ENCODE peak calls at places on chromosomes 12 and 14, in nine cellular contexts. One of them, this sample, is unnamed.

GRCh38 chr12:43812926-43813325 is 6.8 kb upstream of the TWF1 start:
- DNase-seq in upper lobe of left lung: no peak
- DNase-seq in GM13977: no peak
- DNase-seq in tibial artery: no peak
- DNase-seq in uterus: no peak
- DNase-seq in posterior cingulate gyrus: no peak
- DNase-seq in foreskin fibroblast: no peak
- DNase-seq in stimulated activated CD4-positive, alpha-beta T cell treated with anti-CD3 and anti-CD28 coated beads, TNF-alpha, amount 100 ng/mL, for 1 hour: no peak
- DNase-seq in right cardiac atrium: no peak
- DNase-seq in this sample: peak; percentile 37

GRCh38 chr12:122183588-122183940 is 641 bp downstream of the LRRC43 start:
- DNase-seq in upper lobe of left lung: no peak
- DNase-seq in GM13977: no peak
- DNase-seq in tibial artery: no peak
- DNase-seq in uterus: no peak
- DNase-seq in posterior cingulate gyrus: no peak
- DNase-seq in foreskin fibroblast: no peak
- DNase-seq in stimulated activated CD4-positive, alpha-beta T cell treated with anti-CD3 and anti-CD28 coated beads, TNF-alpha, amount 100 ng/mL, for 1 hour: no peak
- DNase-seq in right cardiac atrium: no peak
- DNase-seq in this sample: no peak

GRCh38 chr12:42442328-42442759 is 116.4 kb downstream of the PPHLN1 start:
- DNase-seq in upper lobe of left lung: no peak
- DNase-seq in GM13977: no peak
- DNase-seq in tibial artery: no peak
- DNase-seq in uterus: no peak
- DNase-seq in posterior cingulate gyrus: no peak
- DNase-seq in foreskin fibroblast: no peak
- DNase-seq in stimulated activated CD4-positive, alpha-beta T cell treated with anti-CD3 and anti-CD28 coated beads, TNF-alpha, amount 100 ng/mL, for 1 hour: no peak
- DNase-seq in right cardiac atrium: no peak
- DNase-seq in this sample: no peak

GRCh38 chr12:43942379-43942778 is 106.5 kb downstream of the TMEM117 start:
- DNase-seq in upper lobe of left lung: no peak
- DNase-seq in GM13977: no peak
- DNase-seq in tibial artery: no peak
- DNase-seq in uterus: no peak
- DNase-seq in posterior cingulate gyrus: no peak
- DNase-seq in foreskin fibroblast: no peak
- DNase-seq in stimulated activated CD4-positive, alpha-beta T cell treated with anti-CD3 and anti-CD28 coated beads, TNF-alpha, amount 100 ng/mL, for 1 hour: no peak
- DNase-seq in right cardiac atrium: no peak
- DNase-seq in this sample: no peak

GRCh38 chr14:69652942-69653680 is 41.7 kb downstream of the SUSD6 start:
- DNase-seq in upper lobe of left lung: no peak
- DNase-seq in GM13977: no peak
- DNase-seq in tibial artery: peak; percentile 30
- DNase-seq in uterus: no peak
- DNase-seq in posterior cingulate gyrus: no peak
- DNase-seq in foreskin fibroblast: no peak
- DNase-seq in stimulated activated CD4-positive, alpha-beta T cell treated with anti-CD3 and anti-CD28 coated beads, TNF-alpha, amount 100 ng/mL, for 1 hour: no peak
- DNase-seq in right cardiac atrium: no peak
- DNase-seq in this sample: peak; percentile 32

GRCh38 chr12:49763006-49763591 is 21.7 kb downstream of the TMBIM6 start:
- DNase-seq in upper lobe of left lung: no peak
- DNase-seq in GM13977: peak; percentile 61
- DNase-seq in tibial artery: peak; percentile 73
- DNase-seq in uterus: peak; percentile 60
- DNase-seq in posterior cingulate gyrus: peak; percentile 77
- DNase-seq in foreskin fibroblast: peak; percentile 73
- DNase-seq in stimulated activated CD4-positive, alpha-beta T cell treated with anti-CD3 and anti-CD28 coated beads, TNF-alpha, amount 100 ng/mL, for 1 hour: peak; percentile 55
- DNase-seq in right cardiac atrium: peak; percentile 71
- DNase-seq in this sample: peak; percentile 73

GRCh38 chr14:20684662-20685456 is 499 bp downstream of the RNASE4 start:
- DNase-seq in upper lobe of left lung: no peak
- DNase-seq in GM13977: no peak
- DNase-seq in tibial artery: peak; percentile 71
- DNase-seq in uterus: peak; percentile 80
- DNase-seq in posterior cingulate gyrus: no peak
- DNase-seq in foreskin fibroblast: peak; percentile 64
- DNase-seq in stimulated activated CD4-positive, alpha-beta T cell treated with anti-CD3 and anti-CD28 coated beads, TNF-alpha, amount 100 ng/mL, for 1 hour: no peak
- DNase-seq in right cardiac atrium: peak; percentile 39
- DNase-seq in this sample: peak; percentile 72

GRCh38 chr12:52205584-52206308 is 13.9 kb upstream of the KRT80 start:
- DNase-seq in upper lobe of left lung: no peak
- DNase-seq in GM13977: no peak
- DNase-seq in tibial artery: peak; percentile 9
- DNase-seq in uterus: no peak
- DNase-seq in posterior cingulate gyrus: no peak
- DNase-seq in foreskin fibroblast: no peak
- DNase-seq in stimulated activated CD4-positive, alpha-beta T cell treated with anti-CD3 and anti-CD28 coated beads, TNF-alpha, amount 100 ng/mL, for 1 hour: no peak
- DNase-seq in right cardiac atrium: no peak
- DNase-seq in this sample: no peak

GRCh38 chr14:45519770-45520169 is 266.8 kb upstream of the MIS18BP1 start:
- DNase-seq in upper lobe of left lung: no peak
- DNase-seq in GM13977: no peak
- DNase-seq in tibial artery: no peak
- DNase-seq in uterus: no peak
- DNase-seq in posterior cingulate gyrus: no peak
- DNase-seq in foreskin fibroblast: no peak
- DNase-seq in stimulated activated CD4-positive, alpha-beta T cell treated with anti-CD3 and anti-CD28 coated beads, TNF-alpha, amount 100 ng/mL, for 1 hour: no peak
- DNase-seq in right cardiac atrium: no peak
- DNase-seq in this sample: no peak

GRCh38 chr14:64234877-64235651 is 59.1 kb downstream of the ESR2 start:
- DNase-seq in upper lobe of left lung: no peak
- DNase-seq in GM13977: no peak
- DNase-seq in tibial artery: no peak
- DNase-seq in uterus: no peak
- DNase-seq in posterior cingulate gyrus: no peak
- DNase-seq in foreskin fibroblast: no peak
- DNase-seq in stimulated activated CD4-positive, alpha-beta T cell treated with anti-CD3 and anti-CD28 coated beads, TNF-alpha, amount 100 ng/mL, for 1 hour: no peak
- DNase-seq in right cardiac atrium: no peak
- DNase-seq in this sample: no peak

GRCh38 chr12:100942984-100943749 is 148.6 kb downstream of the ANO4 start:
- DNase-seq in upper lobe of left lung: no peak
- DNase-seq in GM13977: no peak
- DNase-seq in tibial artery: no peak
- DNase-seq in uterus: no peak
- DNase-seq in posterior cingulate gyrus: no peak
- DNase-seq in foreskin fibroblast: no peak
- DNase-seq in stimulated activated CD4-positive, alpha-beta T cell treated with anti-CD3 and anti-CD28 coated beads, TNF-alpha, amount 100 ng/mL, for 1 hour: no peak
- DNase-seq in right cardiac atrium: no peak
- DNase-seq in this sample: no peak

GRCh38 chr12:85279449-85280137 is 427 bp upstream of the ALX1 start:
- DNase-seq in upper lobe of left lung: peak; percentile 47
- DNase-seq in GM13977: no peak
- DNase-seq in tibial artery: no peak
- DNase-seq in uterus: no peak
- DNase-seq in posterior cingulate gyrus: no peak
- DNase-seq in foreskin fibroblast: peak; percentile 66
- DNase-seq in stimulated activated CD4-positive, alpha-beta T cell treated with anti-CD3 and anti-CD28 coated beads, TNF-alpha, amount 100 ng/mL, for 1 hour: no peak
- DNase-seq in right cardiac atrium: no peak
- DNase-seq in this sample: no peak

GRCh38 chr14:79293482-79293881 is 917.8 kb downstream of the DIO2 start:
- DNase-seq in upper lobe of left lung: no peak
- DNase-seq in GM13977: no peak
- DNase-seq in tibial artery: no peak
- DNase-seq in uterus: peak; percentile 22
- DNase-seq in posterior cingulate gyrus: no peak
- DNase-seq in foreskin fibroblast: no peak
- DNase-seq in stimulated activated CD4-positive, alpha-beta T cell treated with anti-CD3 and anti-CD28 coated beads, TNF-alpha, amount 100 ng/mL, for 1 hour: no peak
- DNase-seq in right cardiac atrium: no peak
- DNase-seq in this sample: no peak

GRCh38 chr12:65518771-65519170 is 240.3 kb downstream of the MSRB3 start:
- DNase-seq in upper lobe of left lung: no peak
- DNase-seq in GM13977: no peak
- DNase-seq in tibial artery: no peak
- DNase-seq in uterus: no peak
- DNase-seq in posterior cingulate gyrus: no peak
- DNase-seq in foreskin fibroblast: peak; percentile 61
- DNase-seq in stimulated activated CD4-positive, alpha-beta T cell treated with anti-CD3 and anti-CD28 coated beads, TNF-alpha, amount 100 ng/mL, for 1 hour: no peak
- DNase-seq in right cardiac atrium: no peak
- DNase-seq in this sample: peak; percentile 47

GRCh38 chr14:32367501-32367900 is 38.4 kb downstream of the AKAP6 start:
- DNase-seq in upper lobe of left lung: no peak
- DNase-seq in GM13977: no peak
- DNase-seq in tibial artery: no peak
- DNase-seq in uterus: no peak
- DNase-seq in posterior cingulate gyrus: no peak
- DNase-seq in foreskin fibroblast: peak; percentile 25
- DNase-seq in stimulated activated CD4-positive, alpha-beta T cell treated with anti-CD3 and anti-CD28 coated beads, TNF-alpha, amount 100 ng/mL, for 1 hour: no peak
- DNase-seq in right cardiac atrium: no peak
- DNase-seq in this sample: peak; percentile 51

GRCh38 chr12:32983968-32984367 is 87.4 kb upstream of the PKP2 start:
- DNase-seq in upper lobe of left lung: no peak
- DNase-seq in GM13977: no peak
- DNase-seq in tibial artery: no peak
- DNase-seq in uterus: no peak
- DNase-seq in posterior cingulate gyrus: no peak
- DNase-seq in foreskin fibroblast: no peak
- DNase-seq in stimulated activated CD4-positive, alpha-beta T cell treated with anti-CD3 and anti-CD28 coated beads, TNF-alpha, amount 100 ng/mL, for 1 hour: no peak
- DNase-seq in right cardiac atrium: no peak
- DNase-seq in this sample: no peak

GRCh38 chr14:56797003-56797568 is 13.2 kb downstream of the OTX2 start:
- DNase-seq in upper lobe of left lung: no peak
- DNase-seq in GM13977: peak; percentile 28
- DNase-seq in tibial artery: no peak
- DNase-seq in uterus: no peak
- DNase-seq in posterior cingulate gyrus: no peak
- DNase-seq in foreskin fibroblast: no peak
- DNase-seq in stimulated activated CD4-positive, alpha-beta T cell treated with anti-CD3 and anti-CD28 coated beads, TNF-alpha, amount 100 ng/mL, for 1 hour: no peak
- DNase-seq in right cardiac atrium: no peak
- DNase-seq in this sample: peak; percentile 11

GRCh38 chr12:6315184-6315583 is 4.7 kb downstream of the PLEKHG6 start:
- DNase-seq in upper lobe of left lung: no peak
- DNase-seq in GM13977: no peak
- DNase-seq in tibial artery: no peak
- DNase-seq in uterus: no peak
- DNase-seq in posterior cingulate gyrus: no peak
- DNase-seq in foreskin fibroblast: no peak
- DNase-seq in stimulated activated CD4-positive, alpha-beta T cell treated with anti-CD3 and anti-CD28 coated beads, TNF-alpha, amount 100 ng/mL, for 1 hour: no peak
- DNase-seq in right cardiac atrium: no peak
- DNase-seq in this sample: no peak

GRCh38 chr14:74135386-74135785 is 50.6 kb downstream of the LIN52 start:
- DNase-seq in upper lobe of left lung: no peak
- DNase-seq in GM13977: no peak
- DNase-seq in tibial artery: no peak
- DNase-seq in uterus: no peak
- DNase-seq in posterior cingulate gyrus: no peak
- DNase-seq in foreskin fibroblast: no peak
- DNase-seq in stimulated activated CD4-positive, alpha-beta T cell treated with anti-CD3 and anti-CD28 coated beads, TNF-alpha, amount 100 ng/mL, for 1 hour: no peak
- DNase-seq in right cardiac atrium: no peak
- DNase-seq in this sample: peak; percentile 3

GRCh38 chr14:52640137-52640536 is 55.2 kb downstream of the ERO1A start:
- DNase-seq in upper lobe of left lung: no peak
- DNase-seq in GM13977: no peak
- DNase-seq in tibial artery: no peak
- DNase-seq in uterus: no peak
- DNase-seq in posterior cingulate gyrus: no peak
- DNase-seq in foreskin fibroblast: no peak
- DNase-seq in stimulated activated CD4-positive, alpha-beta T cell treated with anti-CD3 and anti-CD28 coated beads, TNF-alpha, amount 100 ng/mL, for 1 hour: no peak
- DNase-seq in right cardiac atrium: no peak
- DNase-seq in this sample: no peak

GRCh38 chr12:113949321-113950305 is 16.5 kb downstream of the RBM19 start:
- DNase-seq in upper lobe of left lung: no peak
- DNase-seq in GM13977: no peak
- DNase-seq in tibial artery: no peak
- DNase-seq in uterus: no peak
- DNase-seq in posterior cingulate gyrus: no peak
- DNase-seq in foreskin fibroblast: no peak
- DNase-seq in stimulated activated CD4-positive, alpha-beta T cell treated with anti-CD3 and anti-CD28 coated beads, TNF-alpha, amount 100 ng/mL, for 1 hour: no peak
- DNase-seq in right cardiac atrium: no peak
- DNase-seq in this sample: no peak

GRCh38 chr14:105859717-105860614 is 333.6 kb downstream of the TMEM121 start:
- DNase-seq in upper lobe of left lung: peak; percentile 78
- DNase-seq in GM13977: peak; percentile 7
- DNase-seq in tibial artery: peak; percentile 3
- DNase-seq in uterus: peak; percentile 5
- DNase-seq in posterior cingulate gyrus: no peak
- DNase-seq in foreskin fibroblast: no peak
- DNase-seq in stimulated activated CD4-positive, alpha-beta T cell treated with anti-CD3 and anti-CD28 coated beads, TNF-alpha, amount 100 ng/mL, for 1 hour: no peak
- DNase-seq in right cardiac atrium: peak; percentile 10
- DNase-seq in this sample: no peak

GRCh38 chr12:108371801-108372344 is 32.8 kb upstream of the CMKLR1 start:
- DNase-seq in upper lobe of left lung: no peak
- DNase-seq in GM13977: no peak
- DNase-seq in tibial artery: peak; percentile 68
- DNase-seq in uterus: no peak
- DNase-seq in posterior cingulate gyrus: no peak
- DNase-seq in foreskin fibroblast: peak; percentile 17
- DNase-seq in stimulated activated CD4-positive, alpha-beta T cell treated with anti-CD3 and anti-CD28 coated beads, TNF-alpha, amount 100 ng/mL, for 1 hour: no peak
- DNase-seq in right cardiac atrium: peak; percentile 35
- DNase-seq in this sample: peak; percentile 94

GRCh38 chr14:63245893-63246292 is 41.6 kb downstream of the RHOJ start:
- DNase-seq in upper lobe of left lung: no peak
- DNase-seq in GM13977: no peak
- DNase-seq in tibial artery: no peak
- DNase-seq in uterus: peak; percentile 31
- DNase-seq in posterior cingulate gyrus: no peak
- DNase-seq in foreskin fibroblast: no peak
- DNase-seq in stimulated activated CD4-positive, alpha-beta T cell treated with anti-CD3 and anti-CD28 coated beads, TNF-alpha, amount 100 ng/mL, for 1 hour: no peak
- DNase-seq in right cardiac atrium: peak; percentile 25
- DNase-seq in this sample: no peak

GRCh38 chr14:91117960-91118359 is 4.1 kb downstream of the DGLUCY start:
- DNase-seq in upper lobe of left lung: no peak
- DNase-seq in GM13977: no peak
- DNase-seq in tibial artery: no peak
- DNase-seq in uterus: no peak
- DNase-seq in posterior cingulate gyrus: no peak
- DNase-seq in foreskin fibroblast: no peak
- DNase-seq in stimulated activated CD4-positive, alpha-beta T cell treated with anti-CD3 and anti-CD28 coated beads, TNF-alpha, amount 100 ng/mL, for 1 hour: no peak
- DNase-seq in right cardiac atrium: no peak
- DNase-seq in this sample: no peak

GRCh38 chr14:104226421-104227385 is 88.3 kb downstream of the KIF26A start:
- DNase-seq in upper lobe of left lung: no peak
- DNase-seq in GM13977: no peak
- DNase-seq in tibial artery: no peak
- DNase-seq in uterus: no peak
- DNase-seq in posterior cingulate gyrus: no peak
- DNase-seq in foreskin fibroblast: no peak
- DNase-seq in stimulated activated CD4-positive, alpha-beta T cell treated with anti-CD3 and anti-CD28 coated beads, TNF-alpha, amount 100 ng/mL, for 1 hour: no peak
- DNase-seq in right cardiac atrium: no peak
- DNase-seq in this sample: no peak

GRCh38 chr12:48002773-48003218 is 1.5 kb downstream of the COL2A1 start:
- DNase-seq in upper lobe of left lung: peak; percentile 87
- DNase-seq in GM13977: no peak
- DNase-seq in tibial artery: no peak
- DNase-seq in uterus: no peak
- DNase-seq in posterior cingulate gyrus: no peak
- DNase-seq in foreskin fibroblast: peak; percentile 71
- DNase-seq in stimulated activated CD4-positive, alpha-beta T cell treated with anti-CD3 and anti-CD28 coated beads, TNF-alpha, amount 100 ng/mL, for 1 hour: no peak
- DNase-seq in right cardiac atrium: peak; percentile 55
- DNase-seq in this sample: peak; percentile 71

GRCh38 chr14:50600849-50601248 is 40.9 kb downstream of the ATL1 start:
- DNase-seq in upper lobe of left lung: no peak
- DNase-seq in GM13977: no peak
- DNase-seq in tibial artery: no peak
- DNase-seq in uterus: no peak
- DNase-seq in posterior cingulate gyrus: no peak
- DNase-seq in foreskin fibroblast: no peak
- DNase-seq in stimulated activated CD4-positive, alpha-beta T cell treated with anti-CD3 and anti-CD28 coated beads, TNF-alpha, amount 100 ng/mL, for 1 hour: no peak
- DNase-seq in right cardiac atrium: peak; percentile 19
- DNase-seq in this sample: no peak

GRCh38 chr12:131066207-131066885 is 112.6 kb downstream of the ADGRD1 start:
- DNase-seq in upper lobe of left lung: peak; percentile 63
- DNase-seq in GM13977: no peak
- DNase-seq in tibial artery: peak; percentile 17
- DNase-seq in uterus: no peak
- DNase-seq in posterior cingulate gyrus: no peak
- DNase-seq in foreskin fibroblast: no peak
- DNase-seq in stimulated activated CD4-positive, alpha-beta T cell treated with anti-CD3 and anti-CD28 coated beads, TNF-alpha, amount 100 ng/mL, for 1 hour: no peak
- DNase-seq in right cardiac atrium: no peak
- DNase-seq in this sample: no peak

GRCh38 chr14:105890474-105891220 is 364.3 kb downstream of the TMEM121 start:
- DNase-seq in upper lobe of left lung: peak; percentile 27
- DNase-seq in GM13977: no peak
- DNase-seq in tibial artery: peak; percentile 13
- DNase-seq in uterus: peak; percentile 6
- DNase-seq in posterior cingulate gyrus: no peak
- DNase-seq in foreskin fibroblast: no peak
- DNase-seq in stimulated activated CD4-positive, alpha-beta T cell treated with anti-CD3 and anti-CD28 coated beads, TNF-alpha, amount 100 ng/mL, for 1 hour: no peak
- DNase-seq in right cardiac atrium: peak; percentile 6
- DNase-seq in this sample: no peak

GRCh38 chr12:52377266-52377665 is 8.2 kb downstream of the KRT84 start:
- DNase-seq in upper lobe of left lung: no peak
- DNase-seq in GM13977: no peak
- DNase-seq in tibial artery: no peak
- DNase-seq in uterus: no peak
- DNase-seq in posterior cingulate gyrus: no peak
- DNase-seq in foreskin fibroblast: no peak
- DNase-seq in stimulated activated CD4-positive, alpha-beta T cell treated with anti-CD3 and anti-CD28 coated beads, TNF-alpha, amount 100 ng/mL, for 1 hour: no peak
- DNase-seq in right cardiac atrium: no peak
- DNase-seq in this sample: no peak

This sample was measured in GM23248.